ENCODE peak calls at places on chromosome 20, in ten cellular contexts. One of them, this sample, is unnamed.

GRCh38 chr20:25005220-25005619 is 12.7 kb upstream of the APMAP start:
- DNase-seq in AG04449: no peak
- DNase-seq in astrocyte: no peak
- DNase-seq in thoracic aorta: no peak
- DNase-seq in adrenal gland: peak; percentile 7
- DNase-seq in stomach: peak; percentile 73
- DNase-seq in AG09309: no peak
- DNase-seq in esophagus squamous epithelium: no peak
- DNase-seq in spleen: no peak
- DNase-seq in IMR-90: peak; percentile 4
- DNase-seq in this sample: peak; percentile 64

GRCh38 chr20:11454966-11455799 is 462.5 kb upstream of the BTBD3 start:
- DNase-seq in spleen: no peak
- DNase-seq in stomach: no peak
- DNase-seq in AG09309: peak; percentile 55
- DNase-seq in thoracic aorta: no peak
- DNase-seq in astrocyte: peak; percentile 86
- DNase-seq in AG04449: peak; percentile 49
- DNase-seq in esophagus squamous epithelium: no peak
- DNase-seq in adrenal gland: no peak
- DNase-seq in IMR-90: peak; percentile 78
- DNase-seq in this sample: peak; percentile 82

GRCh38 chr20:56465997-56466396 is 2.4 kb upstream of the RTF2 start:
- DNase-seq in esophagus squamous epithelium: no peak
- DNase-seq in AG09309: no peak
- DNase-seq in astrocyte: no peak
- DNase-seq in AG04449: no peak
- DNase-seq in thoracic aorta: no peak
- DNase-seq in spleen: no peak
- DNase-seq in IMR-90: no peak
- DNase-seq in stomach: no peak
- DNase-seq in adrenal gland: no peak
- DNase-seq in this sample: no peak

GRCh38 chr20:63234693-63235398 is 859 bp upstream of the BIRC7 start:
- DNase-seq in spleen: no peak
- DNase-seq in stomach: peak; percentile 52
- DNase-seq in esophagus squamous epithelium: no peak
- DNase-seq in AG04449: no peak
- DNase-seq in thoracic aorta: no peak
- DNase-seq in adrenal gland: no peak
- DNase-seq in astrocyte: no peak
- DNase-seq in AG09309: no peak
- DNase-seq in IMR-90: no peak
- DNase-seq in this sample: no peak

GRCh38 chr20:728022-728944 is 40.0 kb downstream of the SLC52A3 start:
- DNase-seq in IMR-90: peak; percentile 18
- DNase-seq in AG09309: no peak
- DNase-seq in adrenal gland: peak; percentile 19
- DNase-seq in stomach: peak; percentile 60
- DNase-seq in astrocyte: peak; percentile 6
- DNase-seq in thoracic aorta: no peak
- DNase-seq in AG04449: no peak
- DNase-seq in spleen: peak; percentile 74
- DNase-seq in esophagus squamous epithelium: no peak
- DNase-seq in this sample: peak; percentile 45

GRCh38 chr20:51800769-51801219 is 1.5 kb downstream of the SALL4 start:
- DNase-seq in stomach: peak; percentile 25
- DNase-seq in AG09309: no peak
- DNase-seq in IMR-90: no peak
- DNase-seq in esophagus squamous epithelium: no peak
- DNase-seq in adrenal gland: no peak
- DNase-seq in thoracic aorta: no peak
- DNase-seq in spleen: no peak
- DNase-seq in AG04449: no peak
- DNase-seq in astrocyte: no peak
- DNase-seq in this sample: peak; percentile 15

GRCh38 chr20:3071610-3072529 is at the start of gene OXT:
- DNase-seq in AG04449: no peak
- DNase-seq in stomach: no peak
- DNase-seq in esophagus squamous epithelium: no peak
- DNase-seq in astrocyte: no peak
- DNase-seq in adrenal gland: no peak
- DNase-seq in AG09309: no peak
- DNase-seq in spleen: peak; percentile 91
- DNase-seq in thoracic aorta: no peak
- DNase-seq in IMR-90: no peak
- DNase-seq in this sample: no peak

GRCh38 chr20:24966317-24967012 is 17.4 kb downstream of the CST7 start:
- DNase-seq in adrenal gland: no peak
- DNase-seq in AG09309: no peak
- DNase-seq in IMR-90: no peak
- DNase-seq in spleen: peak; percentile 54
- DNase-seq in thoracic aorta: no peak
- DNase-seq in esophagus squamous epithelium: no peak
- DNase-seq in stomach: no peak
- DNase-seq in astrocyte: no peak
- DNase-seq in AG04449: no peak
- DNase-seq in this sample: no peak

GRCh38 chr20:39880890-39881289 is 808.1 kb downstream of the MAFB start:
- DNase-seq in AG04449: no peak
- DNase-seq in stomach: no peak
- DNase-seq in esophagus squamous epithelium: no peak
- DNase-seq in thoracic aorta: no peak
- DNase-seq in IMR-90: no peak
- DNase-seq in AG09309: no peak
- DNase-seq in spleen: no peak
- DNase-seq in adrenal gland: peak; percentile 43
- DNase-seq in astrocyte: peak; percentile 38
- DNase-seq in this sample: peak; percentile 47

GRCh38 chr20:32155017-32155965 is 45.8 kb downstream of the TM9SF4 start:
- DNase-seq in IMR-90: peak; percentile 88
- DNase-seq in astrocyte: peak; percentile 62
- DNase-seq in esophagus squamous epithelium: peak; percentile 37
- DNase-seq in AG09309: peak; percentile 35
- DNase-seq in spleen: peak; percentile 90
- DNase-seq in stomach: peak; percentile 71
- DNase-seq in adrenal gland: peak; percentile 95
- DNase-seq in AG04449: peak; percentile 19
- DNase-seq in thoracic aorta: peak; percentile 38
- DNase-seq in this sample: peak; percentile 80

DNA sequence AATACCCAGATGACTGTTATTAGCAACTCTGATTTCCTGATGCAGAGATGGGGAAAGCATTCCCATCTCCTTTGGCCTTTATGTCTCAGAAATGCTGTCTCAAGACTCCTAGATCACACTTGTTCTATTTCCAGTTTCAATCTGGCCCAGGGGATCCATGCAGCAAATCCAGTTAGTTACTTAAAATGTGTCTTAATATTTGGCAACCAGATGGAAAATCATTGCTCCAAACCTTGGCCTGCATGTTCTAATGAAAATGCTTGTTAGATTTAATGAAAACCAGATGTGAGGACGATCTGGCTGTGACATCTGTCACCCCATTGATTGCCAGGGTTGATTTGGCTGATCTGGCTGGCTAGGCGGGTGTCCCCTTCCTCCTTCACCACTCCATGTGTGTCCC is 125.2 kb downstream of the TSHZ2 start:
- DNase-seq in AG04449: no peak
- DNase-seq in AG09309: no peak
- DNase-seq in esophagus squamous epithelium: no peak
- DNase-seq in IMR-90: no peak
- DNase-seq in astrocyte: no peak
- DNase-seq in thoracic aorta: no peak
- DNase-seq in stomach: no peak
- DNase-seq in adrenal gland: no peak
- DNase-seq in spleen: no peak
- DNase-seq in this sample: no peak
- H3K4me3 ChIP-seq in AG04449: no peak overlapping the region
- H3K4me3 ChIP-seq in AG09309: no peak overlapping the region
- H3K4me3 ChIP-seq in esophagus squamous epithelium: no peak overlapping the region
- H3K4me3 ChIP-seq in IMR-90: no peak overlapping the region
- H3K4me3 ChIP-seq in astrocyte: no peak overlapping the region
- H3K4me3 ChIP-seq in thoracic aorta: no peak overlapping the region
- H3K4me3 ChIP-seq in stomach: no peak overlapping the region
- H3K4me3 ChIP-seq in adrenal gland: no peak overlapping the region
- H3K4me3 ChIP-seq in spleen: no peak overlapping the region
- H3K4me3 ChIP-seq in this sample: no peak overlapping the region

GRCh38 chr20:59606566-59606965 is 2.2 kb downstream of the PHACTR3 start:
- DNase-seq in esophagus squamous epithelium: no peak
- DNase-seq in AG09309: no peak
- DNase-seq in spleen: no peak
- DNase-seq in thoracic aorta: no peak
- DNase-seq in AG04449: no peak
- DNase-seq in astrocyte: no peak
- DNase-seq in adrenal gland: no peak
- DNase-seq in IMR-90: no peak
- DNase-seq in stomach: no peak
- DNase-seq in this sample: no peak

GRCh38 chr20:59603727-59604608 is at the start of gene PHACTR3:
- DNase-seq in spleen: no peak
- DNase-seq in esophagus squamous epithelium: no peak
- DNase-seq in AG09309: no peak
- DNase-seq in adrenal gland: no peak
- DNase-seq in stomach: no peak
- DNase-seq in thoracic aorta: no peak
- DNase-seq in astrocyte: no peak
- DNase-seq in IMR-90: no peak
- DNase-seq in AG04449: no peak
- DNase-seq in this sample: no peak

GRCh38 chr20:59604770-59605665 is 678 bp downstream of the PHACTR3 start:
- DNase-seq in stomach: no peak
- DNase-seq in thoracic aorta: no peak
- DNase-seq in spleen: no peak
- DNase-seq in astrocyte: no peak
- DNase-seq in adrenal gland: no peak
- DNase-seq in IMR-90: no peak
- DNase-seq in esophagus squamous epithelium: no peak
- DNase-seq in AG04449: no peak
- DNase-seq in AG09309: no peak
- DNase-seq in this sample: no peak

GRCh38 chr20:59608396-59608795 is 4.1 kb downstream of the PHACTR3 start:
- DNase-seq in adrenal gland: no peak
- DNase-seq in astrocyte: no peak
- DNase-seq in AG09309: no peak
- DNase-seq in IMR-90: no peak
- DNase-seq in esophagus squamous epithelium: no peak
- DNase-seq in thoracic aorta: no peak
- DNase-seq in AG04449: no peak
- DNase-seq in stomach: no peak
- DNase-seq in spleen: peak; percentile 32
- DNase-seq in this sample: no peak

GRCh38 chr20:59605691-59606364 is 1.5 kb downstream of the PHACTR3 start:
- DNase-seq in spleen: no peak
- DNase-seq in esophagus squamous epithelium: no peak
- DNase-seq in thoracic aorta: no peak
- DNase-seq in astrocyte: no peak
- DNase-seq in AG04449: no peak
- DNase-seq in AG09309: no peak
- DNase-seq in stomach: no peak
- DNase-seq in IMR-90: no peak
- DNase-seq in adrenal gland: no peak
- DNase-seq in this sample: no peak
- TF ChIP-seq CTCF in spleen: no peak
- TF ChIP-seq CTCF in esophagus squamous epithelium: no peak
- TF ChIP-seq CTCF in thoracic aorta: no peak
- TF ChIP-seq CTCF in astrocyte: no peak
- TF ChIP-seq CTCF in AG04449: no peak
- TF ChIP-seq CTCF in AG09309: no peak
- TF ChIP-seq CTCF in stomach: no peak
- TF ChIP-seq CTCF in IMR-90: no peak
- TF ChIP-seq CTCF in adrenal gland: no peak
- TF ChIP-seq CTCF in this sample: no peak

GRCh38 chr20:50267866-50268219 is 77.2 kb downstream of the CEBPB start:
- DNase-seq in spleen: no peak
- DNase-seq in IMR-90: no peak
- DNase-seq in stomach: no peak
- DNase-seq in astrocyte: no peak
- DNase-seq in AG09309: no peak
- DNase-seq in adrenal gland: no peak
- DNase-seq in AG04449: no peak
- DNase-seq in thoracic aorta: no peak
- DNase-seq in esophagus squamous epithelium: no peak
- DNase-seq in this sample: no peak

GRCh38 chr20:50269111-50270033 is 78.7 kb downstream of the CEBPB start:
- DNase-seq in spleen: no peak
- DNase-seq in AG09309: no peak
- DNase-seq in IMR-90: no peak
- DNase-seq in esophagus squamous epithelium: no peak
- DNase-seq in adrenal gland: peak; percentile 70
- DNase-seq in AG04449: no peak
- DNase-seq in stomach: no peak
- DNase-seq in thoracic aorta: no peak
- DNase-seq in astrocyte: no peak
- DNase-seq in this sample: no peak

GRCh38 chr20:50265245-50265946 is 74.8 kb downstream of the CEBPB start:
- DNase-seq in AG04449: no peak
- DNase-seq in astrocyte: no peak
- DNase-seq in thoracic aorta: no peak
- DNase-seq in adrenal gland: no peak
- DNase-seq in spleen: no peak
- DNase-seq in esophagus squamous epithelium: no peak
- DNase-seq in IMR-90: no peak
- DNase-seq in stomach: no peak
- DNase-seq in AG09309: no peak
- DNase-seq in this sample: no peak

GRCh38 chr20:50266293-50267040 is 75.8 kb downstream of the CEBPB start:
- DNase-seq in IMR-90: no peak
- DNase-seq in astrocyte: no peak
- DNase-seq in adrenal gland: no peak
- DNase-seq in thoracic aorta: no peak
- DNase-seq in esophagus squamous epithelium: no peak
- DNase-seq in stomach: no peak
- DNase-seq in AG09309: no peak
- DNase-seq in spleen: no peak
- DNase-seq in AG04449: no peak
- DNase-seq in this sample: no peak

GRCh38 chr20:50267041-50267865 is 76.6 kb downstream of the CEBPB start:
- DNase-seq in spleen: no peak
- DNase-seq in stomach: peak; percentile 91
- DNase-seq in esophagus squamous epithelium: no peak
- DNase-seq in IMR-90: peak; percentile 36
- DNase-seq in astrocyte: peak; percentile 46
- DNase-seq in adrenal gland: peak; percentile 75
- DNase-seq in AG04449: no peak
- DNase-seq in AG09309: no peak
- DNase-seq in thoracic aorta: no peak
- DNase-seq in this sample: peak; percentile 42
- H3K4me3 ChIP-seq in spleen: no peak overlapping the region
- H3K4me3 ChIP-seq in stomach: no peak overlapping the region
- H3K4me3 ChIP-seq in esophagus squamous epithelium: no peak overlapping the region
- H3K4me3 ChIP-seq in IMR-90: no peak overlapping the region
- H3K4me3 ChIP-seq in astrocyte: no peak overlapping the region
- H3K4me3 ChIP-seq in adrenal gland: no peak overlapping the region
- H3K4me3 ChIP-seq in AG04449: no peak overlapping the region
- H3K4me3 ChIP-seq in AG09309: no peak overlapping the region
- H3K4me3 ChIP-seq in thoracic aorta: peak overlapping the region; percentile 7
- H3K4me3 ChIP-seq in this sample: no peak overlapping the region

GRCh38 chr20:47782920-47783552 is 2.2 kb downstream of the SULF2 start:
- DNase-seq in IMR-90: no peak
- DNase-seq in adrenal gland: no peak
- DNase-seq in thoracic aorta: no peak
- DNase-seq in stomach: no peak
- DNase-seq in astrocyte: no peak
- DNase-seq in AG09309: no peak
- DNase-seq in esophagus squamous epithelium: no peak
- DNase-seq in AG04449: no peak
- DNase-seq in spleen: no peak
- DNase-seq in this sample: no peak
- TF ChIP-seq CTCF in IMR-90: no peak
- TF ChIP-seq CTCF in adrenal gland: no peak
- TF ChIP-seq CTCF in thoracic aorta: no peak
- TF ChIP-seq CTCF in stomach: no peak
- TF ChIP-seq CTCF in astrocyte: no peak
- TF ChIP-seq CTCF in AG09309: no peak
- TF ChIP-seq CTCF in esophagus squamous epithelium: no peak
- TF ChIP-seq CTCF in AG04449: no peak
- TF ChIP-seq CTCF in spleen: no peak
- TF ChIP-seq CTCF in this sample: no peak

This sample was measured in choroid plexus epithelial cell.